ENCODE peak calls at places on chromosomes 1 and 21, in ten cellular contexts. T is MM.1S, S is choroid plexus epithelial cell, H is tibial artery, O is upper lobe of right lung, I is HT1080, U is NAMALWA, D is hepatocyte, N is KBM-7, R is nephron progenitor cell. M is an unnamed sample.

GRCh38 chr1:218281285-218281684 is 3.8 kb upstream of the RRP15 start:
- DNase-seq in T (peak; percentile 35), S (no peak), H (no peak), O (no peak), I (peak; percentile 42), U (peak; percentile 48), D (no peak), N (no peak), R (no peak), M (no peak)

GRCh38 chr1:172916126-172916525 is 134.6 kb downstream of the TNFSF18 start:
- DNase-seq in T (no peak), S (no peak), H (no peak), O (no peak), I (no peak), U (no peak), D (no peak), N (no peak), R (no peak), M (no peak)

GRCh38 chr1:27357281-27358037 is 9.3 kb downstream of the MAP3K6 start:
- DNase-seq in T (peak; percentile 64), S (peak; percentile 65), H (peak; percentile 53), O (peak; percentile 89), I (peak; percentile 51), U (peak; percentile 74), D (peak; percentile 77), N (peak; percentile 92), R (peak; percentile 84), M (no peak)

GRCh38 chr1:179025975-179026812 is 500 bp downstream of the FAM20B start:
- DNase-seq in T (peak; percentile 92), S (no peak), H (peak; percentile 58), O (peak; percentile 93), I (peak; percentile 56), U (peak; percentile 91), D (peak; percentile 92), N (peak; percentile 61), R (peak; percentile 79), M (no peak)

GRCh38 chr1:155305881-155306391 is 2.7 kb upstream of the FDPS start:
- DNase-seq in T (no peak), S (no peak), H (no peak), O (no peak), I (no peak), U (no peak), D (no peak), N (no peak), R (no peak), M (no peak)

GRCh38 chr1:32380061-32380460 is 14.2 kb downstream of the BSDC1 start:
- DNase-seq in T (no peak), S (no peak), H (no peak), O (no peak), I (no peak), U (no peak), D (no peak), N (no peak), R (no peak), M (no peak)

GRCh38 chr1:244050835-244051444 is at the start of gene ZBTB18:
- DNase-seq in T (no peak), S (peak; percentile 87), H (no peak), O (no peak), I (peak; percentile 29), U (peak; percentile 66), D (peak; percentile 54), N (peak; percentile 25), R (no peak), M (no peak)

GRCh38 chr1:245332513-245332912 is 177.7 kb downstream of the KIF26B start:
- DNase-seq in T (no peak), S (no peak), H (no peak), O (no peak), I (peak; percentile 40), U (no peak), D (no peak), N (no peak), R (no peak), M (no peak)

GRCh38 chr21:34890258-34890723 is 158.8 kb downstream of the RUNX1 start:
- DNase-seq in T (no peak), S (no peak), H (no peak), O (no peak), I (no peak), U (no peak), D (no peak), N (no peak), R (no peak), M (no peak)

GRCh38 chr1:9917901-9918300 is 7.8 kb upstream of the CTNNBIP1 start:
- DNase-seq in T (no peak), S (no peak), H (no peak), O (no peak), I (no peak), U (no peak), D (no peak), N (no peak), R (no peak), M (no peak)

GRCh38 chr21:40381111-40381510 is 465.8 kb downstream of the DSCAM start:
- DNase-seq in T (no peak), S (no peak), H (no peak), O (no peak), I (no peak), U (no peak), D (no peak), N (no peak), R (no peak), M (no peak)

GRCh38 chr1:21272540-21272939 is 17.7 kb downstream of the ECE1 start:
- DNase-seq in T (no peak), S (no peak), H (no peak), O (no peak), I (no peak), U (no peak), D (no peak), N (no peak), R (no peak), M (no peak)

M was measured in thoracic aorta.